ENCODE peak calls at places on chromosome 4, in nine cellular contexts. Q, O, I, A, L, C, T, P and G are unnamed samples.

GRCh38 chr4:16641971-16642370 is 256.5 kb downstream of the LDB2 start:
- DNase-seq in C (no peak), T (no peak), O (no peak), A (no peak), P (no peak), Q (no peak), I (no peak), L (no peak), G (no peak)

GRCh38 chr4:151675366-151676060 is 85.3 kb downstream of the GATB start:
- DNase-seq in T (no peak), P (no peak), I (no peak), O (no peak), L (no peak), Q (no peak), A (no peak), C (peak), G (no peak)

GRCh38 chr4:60865238-60865637 is 334.9 kb upstream of the ADGRL3 start:
- DNase-seq in I (no peak), A (peak), C (peak), L (no peak), T (no peak), Q (peak), O (no peak), P (no peak), G (no peak)

GRCh38 chr4:143559757-143560147 is 46.2 kb downstream of the SMARCA5 start:
- DNase-seq in A (peak), L (no peak), C (no peak), P (no peak), Q (peak), T (peak), O (no peak), I (no peak), G (no peak)

GRCh38 chr4:7421356-7422097 is 13.2 kb downstream of the PSAPL1 start:
- DNase-seq in I (no peak), T (no peak), O (no peak), Q (no peak), P (no peak), L (no peak), A (peak), C (no peak), G (no peak)

GRCh38 chr4:70980196-70980595 is 13.3 kb upstream of the DCK start:
- DNase-seq in A (no peak), I (no peak), T (no peak), P (no peak), Q (no peak), O (no peak), L (no peak), C (no peak), G (no peak)

GRCh38 chr4:183634086-183634485 is 24.9 kb downstream of the RWDD4 start:
- DNase-seq in I (no peak), L (no peak), P (no peak), A (no peak), O (no peak), Q (no peak), T (no peak), C (no peak), G (no peak)

GRCh38 chr4:126306152-126306869 is 991.6 kb downstream of the FAT4 start:
- DNase-seq in O (no peak), P (peak), A (no peak), C (no peak), Q (no peak), I (no peak), L (no peak), T (no peak), G (no peak)

GRCh38 chr4:71867598-71867997 is 83.7 kb upstream of the GC start:
- DNase-seq in P (no peak), O (no peak), C (no peak), L (no peak), A (no peak), I (no peak), Q (no peak), T (no peak), G (no peak)

GRCh38 chr4:152936446-152937279 is 540 bp downstream of the FHDC1 start:
- DNase-seq in T (peak), L (no peak), I (no peak), A (peak), P (peak), C (peak), Q (peak), O (peak), G (no peak)

GRCh38 chr4:185031611-185032010 is 13.3 kb downstream of the HELT start:
- DNase-seq in L (no peak), I (no peak), T (no peak), C (no peak), O (no peak), A (no peak), P (no peak), Q (no peak), G (no peak)

GRCh38 chr4:176034498-176034897 is 31.1 kb upstream of the WDR17 start:
- DNase-seq in C (peak), A (no peak), L (no peak), P (no peak), T (peak), Q (peak), I (no peak), O (peak), G (peak)

GRCh38 chr4:161728929-161729328 is 434.9 kb downstream of the FSTL5 start:
- DNase-seq in A (no peak), I (no peak), C (no peak), P (no peak), Q (no peak), O (no peak), L (no peak), T (no peak), G (no peak)

GRCh38 chr4:26787461-26788340 is 72.9 kb upstream of the STIM2 start:
- DNase-seq in L (no peak), P (peak), O (no peak), T (peak), A (peak), I (peak), C (peak), Q (peak), G (peak)

GRCh38 chr4:6277139-6277802 is 7.6 kb downstream of the WFS1 start:
- DNase-seq in I (no peak), P (no peak), O (no peak), Q (no peak), A (no peak), T (no peak), L (no peak), C (no peak), G (no peak)

GRCh38 chr4:112245383-112245782 is 13.8 kb downstream of the AP1AR start:
- DNase-seq in P (no peak), O (no peak), T (no peak), C (no peak), I (no peak), A (no peak), Q (no peak), L (no peak), G (no peak)

GRCh38 chr4:17094811-17095210 is 196.4 kb upstream of the LDB2 start:
- DNase-seq in Q (no peak), A (no peak), P (no peak), I (no peak), O (no peak), T (no peak), C (no peak), L (no peak), G (no peak)